ENCODE peak calls at places on chromosomes 1 and 21, in four cellular contexts. A is K562, R is A549, V is HepG2. N is an unnamed sample.

GRCh38 chr21:15614757-15615156 is 115.0 kb upstream of the USP25 start:
- DNase-seq in A (no peak), R (no peak), V (no peak), N (no peak)

GRCh38 chr1:153928776-153929432 is 6.1 kb upstream of the GATAD2B start:
- DNase-seq in A (no peak), R (no peak), V (no peak), N (no peak)

GRCh38 chr1:199522338-199522737 is 505.2 kb upstream of the NR5A2 start:
- DNase-seq in A (no peak), R (no peak), V (no peak), N (no peak)

GRCh38 chr1:234980224-234980656 is 148.4 kb downstream of the TOMM20 start:
- DNase-seq in A (no peak), R (no peak), V (no peak), N (no peak)

GRCh38 chr1:38152351-38153082 is 105.9 kb upstream of the POU3F1 start:
- DNase-seq in A (no peak), R (peak), V (peak), N (no peak)

GRCh38 chr1:205602118-205602517 is 29.7 kb downstream of the ELK4 start:
- DNase-seq in A (no peak), R (no peak), V (no peak), N (no peak)

GRCh38 chr1:36136535-36136934 is 11.5 kb upstream of the COL8A2 start:
- DNase-seq in A (no peak), R (no peak), V (no peak), N (no peak)

GRCh38 chr1:63827411-63828321 is 53.8 kb downstream of the ROR1 start:
- DNase-seq in A (no peak), R (no peak), V (no peak), N (no peak)

GRCh38 chr1:185567006-185567405 is 167.2 kb upstream of the HMCN1 start:
- DNase-seq in A (no peak), R (peak), V (no peak), N (no peak)

GRCh38 chr21:27060190-27060589 is 93.3 kb upstream of the ADAMTS5 start:
- DNase-seq in A (no peak), R (no peak), V (no peak), N (no peak)

GRCh38 chr1:100767176-100767876 is 47.8 kb downstream of the VCAM1 start:
- DNase-seq in A (no peak), R (no peak), V (no peak), N (no peak)

GRCh38 chr1:33342041-33342723 is 21.3 kb upstream of the A3GALT2 start:
- DNase-seq in A (no peak), R (peak), V (peak), N (peak)

GRCh38 chr1:15172405-15173259 is 19.1 kb downstream of the TMEM51 start:
- DNase-seq in A (no peak), R (no peak), V (peak), N (no peak)

GRCh38 chr1:226109829-226110248 is 47.3 kb downstream of the H3-3A start:
- DNase-seq in A (peak), R (peak), V (peak), N (peak)

GRCh38 chr1:238323483-238323882 is 432.8 kb upstream of the ZP4 start:
- DNase-seq in A (no peak), R (no peak), V (no peak), N (no peak)

GRCh38 chr1:98373055-98373454 is 288.5 kb upstream of the SNX7 start:
- DNase-seq in A (no peak), R (no peak), V (no peak), N (no peak)

GRCh38 chr1:228825840-228826484 is 90.7 kb downstream of the RHOU start:
- DNase-seq in A (no peak), R (no peak), V (peak), N (no peak)

GRCh38 chr1:1990222-1990621 is 13.4 kb downstream of the CFAP74 start:
- DNase-seq in A (no peak), R (no peak), V (no peak), N (no peak)

GRCh38 chr1:2144501-2145090 is 50.0 kb downstream of the FAAP20 start:
- DNase-seq in A (no peak), R (no peak), V (no peak), N (no peak)

DNA sequence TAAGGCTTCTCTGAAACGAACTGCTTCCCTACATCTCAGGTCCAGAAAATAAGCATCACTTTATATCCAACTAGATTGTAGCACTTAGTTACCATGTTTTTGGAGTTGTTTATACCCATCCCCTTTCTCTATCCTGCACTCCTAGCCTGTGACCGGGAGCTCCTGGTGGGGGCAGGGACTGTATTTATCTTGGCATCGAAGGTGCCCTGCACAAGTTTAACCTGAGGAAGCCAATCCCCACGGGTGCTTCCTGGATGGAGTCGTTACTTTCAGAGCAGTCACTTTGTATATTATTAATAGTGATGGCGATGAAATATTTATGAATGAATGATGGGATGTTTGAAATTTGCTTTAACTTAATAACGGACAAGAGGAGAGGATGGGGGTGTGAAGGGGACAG is 73.9 kb downstream of the KLHDC7A start:
- DNase-seq in A (no peak), R (no peak), V (no peak), N (no peak)
- TF ChIP-seq JUN in A (no peak), R (no peak), V (no peak), N (no peak)

GRCh38 chr1:164914208-164914607 is 355.2 kb downstream of the PBX1 start:
- DNase-seq in A (no peak), R (peak), V (no peak), N (no peak)
- TF ChIP-seq HMGXB4 in A (no peak), R (no peak), V (no peak), N (no peak)

DNA sequence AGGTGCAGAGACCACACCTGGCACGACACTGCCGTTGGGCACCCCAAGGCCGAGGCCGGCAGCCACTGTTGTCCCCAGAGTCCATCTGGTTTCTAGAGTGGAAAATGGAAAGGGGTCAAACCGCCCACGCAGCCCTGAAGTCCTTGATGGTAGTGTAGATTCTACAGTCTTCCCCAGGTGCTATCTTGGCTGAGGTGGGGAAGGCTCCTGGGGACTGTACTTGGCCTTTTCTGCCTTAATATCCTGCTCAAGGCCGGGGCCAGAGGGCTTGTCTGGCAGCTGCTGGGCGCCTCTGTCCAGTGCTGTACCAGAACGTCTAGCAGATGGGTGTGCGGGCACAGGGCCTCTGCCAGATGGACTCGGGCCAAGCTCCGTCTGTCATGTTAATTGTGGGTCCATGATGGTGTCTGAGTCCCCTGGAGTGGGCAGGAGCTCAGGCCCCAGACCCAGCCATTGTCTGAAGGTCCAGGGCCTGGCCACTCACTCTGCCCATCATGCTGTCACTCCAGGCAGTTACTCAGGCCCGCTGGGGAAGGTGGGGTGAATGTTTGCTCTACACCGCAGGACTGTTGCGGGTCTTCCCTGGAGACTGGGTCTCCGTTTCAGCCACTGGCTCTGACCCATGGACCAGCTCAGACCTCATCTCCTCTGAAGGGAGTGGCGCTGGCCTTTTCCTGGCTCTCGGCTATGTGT is 161.9 kb upstream of the COL6A1 start:
- DNase-seq in A (no peak), R (no peak), V (no peak), N (no peak)
- TF ChIP-seq JUN in A (no peak), R (no peak), V (no peak), N (no peak)

DNA sequence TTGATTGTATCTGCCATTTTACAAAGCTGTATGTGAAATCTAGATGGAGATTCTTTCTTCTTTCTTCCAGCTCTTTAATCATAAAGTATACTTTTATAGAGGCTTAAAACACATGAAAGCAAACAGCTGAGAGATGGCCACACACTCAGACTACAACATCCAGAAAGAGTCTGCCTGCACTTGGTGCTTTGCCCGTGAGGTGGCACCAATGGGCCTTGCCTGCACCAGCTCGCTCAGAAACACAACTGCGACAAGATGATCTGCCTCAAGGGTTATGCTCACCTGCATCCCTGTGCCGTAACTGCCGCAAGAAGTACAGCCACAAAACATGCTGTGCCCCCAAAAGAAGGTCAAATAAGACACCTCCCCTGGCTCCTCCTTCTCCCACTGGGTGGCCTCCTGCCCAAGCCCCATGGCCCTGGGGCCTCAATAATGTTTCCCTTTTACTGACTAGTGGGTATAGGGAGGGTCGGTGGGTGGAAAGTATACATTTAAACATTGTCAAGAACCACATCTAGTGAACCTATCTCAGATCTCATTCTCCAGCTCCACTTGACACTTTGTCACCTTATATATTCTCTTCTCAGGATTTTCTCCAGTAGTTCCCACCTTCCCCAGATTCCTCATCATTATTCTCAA is 66.7 kb upstream of the ANGPTL3 start:
- DNase-seq in A (peak), R (peak), V (peak), N (peak)
- TF ChIP-seq HMGXB4 in A (no peak), R (no peak), V (no peak), N (no peak)

DNA sequence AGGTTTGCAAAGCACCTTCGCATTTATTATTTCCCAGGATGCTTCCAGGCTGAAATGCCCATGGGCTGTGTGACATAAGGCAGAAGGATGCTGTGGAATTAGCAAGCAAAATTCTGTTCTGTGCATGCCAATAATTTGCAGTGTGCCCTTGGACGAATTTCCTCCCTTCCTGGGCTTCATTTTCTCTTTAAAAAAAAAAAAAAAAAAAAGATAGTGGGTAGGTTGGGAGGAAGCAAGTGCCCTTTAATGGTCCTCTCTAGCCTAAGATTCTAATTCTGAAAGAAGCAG is 2.5 kb upstream of the ID3 start:
- DNase-seq in A (no peak), R (no peak), V (no peak), N (no peak)
- TF ChIP-seq JUN in A (no peak), R (no peak), V (no peak), N (no peak)

N was measured in WTC11.